ENCODE peak calls at places on chromosomes 11 and 22, in nine cellular contexts. J is A549, Q is AG10803, X is brain microvascular endothelial cell, K is transverse colon, T is body of pancreas, H is suprapubic skin, Z is HL-60, B is Caco-2. D is an unnamed sample.

GRCh38 chr11:94183886-94184264 is 55.2 kb downstream of the PANX1 start:
- DNase-seq in Z (peak), H (no peak), Q (peak), X (peak), B (peak), K (peak), J (peak), T (peak), D (peak)

GRCh38 chr11:5489571-5490357 is 1.3 kb downstream of the OR52D1 start:
- DNase-seq in X (no peak), T (no peak), Q (no peak), Z (no peak), B (no peak), K (no peak), H (no peak), J (no peak), D (no peak)

GRCh38 chr11:29061452-29061851 is 953.3 kb downstream of the METTL15 start:
- DNase-seq in T (no peak), J (no peak), H (no peak), Z (no peak), Q (no peak), B (no peak), K (no peak), X (no peak), D (no peak)

GRCh38 chr22:40953446-40953845 is 2.3 kb downstream of the RBX1 start:
- DNase-seq in B (no peak), Q (peak), T (no peak), K (no peak), H (no peak), X (no peak), J (no peak), Z (no peak), D (no peak)

GRCh38 chr22:22380098-22381030 is 128.2 kb downstream of the ZNF280B start:
- DNase-seq in B (no peak), Z (no peak), T (no peak), Q (no peak), K (peak), J (no peak), H (no peak), X (no peak), D (no peak)

GRCh38 chr11:40030867-40031266 is 1428.6 kb downstream of the LRRC4C start:
- DNase-seq in X (no peak), J (no peak), Q (no peak), H (no peak), B (no peak), Z (no peak), T (no peak), K (no peak), D (no peak)

GRCh38 chr11:118610220-118610772 is 2.9 kb downstream of the PHLDB1 start:
- DNase-seq in B (no peak), K (no peak), X (no peak), T (peak), J (no peak), Q (no peak), H (peak), Z (no peak), D (no peak)

GRCh38 chr11:68954970-68955958 is 25.5 kb downstream of the MRGPRD start:
- DNase-seq in H (no peak), Q (no peak), K (peak), T (peak), Z (peak), J (no peak), B (no peak), X (peak), D (no peak)

GRCh38 chr22:38270091-38270972 is 2.5 kb downstream of the TMEM184B start:
- DNase-seq in J (no peak), Z (no peak), B (no peak), Q (no peak), T (no peak), X (no peak), H (no peak), K (no peak), D (no peak)
- H3K4me3 ChIP-seq in J (no peak), Z (no peak), B (no peak), Q (peak), T (no peak), X (peak), H (peak), K (no peak), D (no peak)

GRCh38 chr11:6667733-6668374 is 12.2 kb upstream of the DCHS1 start:
- DNase-seq in H (no peak), X (peak), K (no peak), Z (peak), Q (peak), T (no peak), B (no peak), J (no peak), D (no peak)
- TF ChIP-seq CTCF in H (peak), X (peak), K (peak), Z (no peak), Q (peak), T (peak), B (peak), J (peak), D (peak)

GRCh38 chr22:42617155-42617983 is 2.7 kb upstream of the POLDIP3 start:
- DNase-seq in Q (no peak), J (no peak), Z (no peak), H (peak), K (no peak), B (no peak), X (no peak), T (no peak), D (no peak)
- H3K4me3 ChIP-seq in Q (no peak), J (no peak), Z (no peak), H (no peak), K (no peak), B (no peak), X (no peak), T (no peak), D (no peak)

GRCh38 chr11:16763746-16764145 is 25.3 kb downstream of the C11orf58 start:
- DNase-seq in Q (no peak), B (no peak), Z (no peak), X (no peak), T (no peak), K (no peak), J (no peak), H (no peak), D (no peak)

GRCh38 chr11:16759857-16760256 is 21.4 kb downstream of the C11orf58 start:
- DNase-seq in J (no peak), Z (no peak), X (no peak), T (no peak), B (no peak), H (no peak), K (no peak), Q (no peak), D (no peak)

DNA sequence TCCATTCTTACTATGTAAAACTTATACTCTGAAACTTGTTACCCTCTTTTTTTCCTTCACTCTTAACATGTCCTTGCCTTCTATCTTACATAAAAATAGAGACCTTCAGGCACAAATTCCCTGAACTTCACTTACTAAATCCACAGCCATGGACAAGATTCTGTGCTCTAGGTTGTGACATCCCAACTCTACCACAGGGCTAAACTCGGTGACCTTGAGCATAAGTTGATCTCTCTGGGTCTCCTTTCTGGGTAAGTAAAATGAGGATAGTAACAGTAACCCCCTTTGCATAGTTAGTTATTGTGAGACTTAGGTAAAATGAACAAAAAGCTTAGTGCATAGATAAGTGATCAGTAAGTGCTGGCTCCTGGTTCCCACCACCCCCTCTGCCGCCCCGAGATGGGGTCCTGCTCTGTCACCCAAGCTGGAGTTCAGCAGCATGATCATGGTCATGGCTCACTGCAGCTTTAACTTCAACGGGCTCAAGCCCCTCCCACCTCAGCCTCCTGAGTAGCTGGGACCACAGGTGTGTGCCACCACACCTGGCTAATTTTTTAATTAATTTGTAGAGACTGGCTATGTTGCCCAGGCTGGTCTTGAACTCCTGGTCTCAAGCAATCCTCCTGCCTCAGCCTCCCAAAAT is 20.1 kb downstream of the C11orf58 start:
- DNase-seq in T (no peak), J (no peak), B (no peak), Q (no peak), X (no peak), H (no peak), K (no peak), Z (no peak), D (no peak)
- TF ChIP-seq CTCF in T (no peak), J (no peak), B (no peak), Q (no peak), X (no peak), H (no peak), K (no peak), Z (no peak), D (no peak)

GRCh38 chr11:46100670-46101069 is 20.6 kb downstream of the PHF21A start:
- DNase-seq in Z (no peak), K (no peak), J (no peak), Q (no peak), H (no peak), B (no peak), X (no peak), T (no peak), D (no peak)
- H3K4me3 ChIP-seq in Z (no peak), K (no peak), J (no peak), Q (no peak), H (no peak), B (no peak), X (no peak), T (no peak), D (no peak)

GRCh38 chr11:27642954-27643353 is 57.3 kb downstream of the BDNF start:
- DNase-seq in J (no peak), X (no peak), Q (peak), B (no peak), T (no peak), K (no peak), H (no peak), Z (no peak), D (no peak)
- TF ChIP-seq CTCF in J (no peak), X (no peak), Q (peak), B (no peak), T (no peak), K (no peak), H (no peak), Z (no peak), D (no peak)

GRCh38 chr11:109363682-109364081 is 58.3 kb upstream of the C11orf87 start:
- DNase-seq in Z (no peak), B (no peak), X (no peak), K (no peak), J (no peak), Q (no peak), H (no peak), T (no peak), D (no peak)

GRCh38 chr11:109364851-109365250 is 57.1 kb upstream of the C11orf87 start:
- DNase-seq in K (no peak), T (no peak), Q (no peak), H (no peak), B (no peak), Z (no peak), X (no peak), J (no peak), D (no peak)

GRCh38 chr11:109362059-109362458 is 59.9 kb upstream of the C11orf87 start:
- DNase-seq in Z (no peak), T (no peak), J (no peak), H (no peak), Q (no peak), K (no peak), B (no peak), X (peak), D (no peak)
- H3K4me3 ChIP-seq in Z (no peak), T (no peak), J (no peak), H (no peak), Q (no peak), K (no peak), B (no peak), X (no peak), D (no peak)

DNA sequence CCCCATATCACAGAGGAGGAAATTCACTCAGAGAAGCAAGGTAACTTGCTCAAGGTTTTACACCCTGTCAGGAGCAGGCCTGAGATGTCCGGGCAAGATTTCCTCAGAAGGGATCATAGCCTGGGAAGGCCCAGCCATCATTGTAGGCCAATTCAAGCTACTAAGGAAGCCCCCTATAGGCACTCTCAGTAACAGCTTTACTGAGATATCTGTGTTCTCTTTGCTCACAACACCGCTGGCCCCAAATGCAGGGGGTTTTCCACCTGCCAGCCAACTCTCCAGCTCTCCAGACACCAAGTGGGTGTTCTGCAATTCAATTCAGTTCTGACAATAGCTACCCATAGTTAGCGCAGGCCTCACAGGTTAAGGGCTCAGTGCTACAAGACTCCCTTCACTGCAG is 84.0 kb downstream of the SLC36A4 start:
- DNase-seq in Z (no peak), H (no peak), T (no peak), J (no peak), K (no peak), B (no peak), X (no peak), Q (no peak), D (no peak)
- TF ChIP-seq CTCF in Z (no peak), H (no peak), T (no peak), J (no peak), K (no peak), B (no peak), X (no peak), Q (no peak), D (no peak)

DNA sequence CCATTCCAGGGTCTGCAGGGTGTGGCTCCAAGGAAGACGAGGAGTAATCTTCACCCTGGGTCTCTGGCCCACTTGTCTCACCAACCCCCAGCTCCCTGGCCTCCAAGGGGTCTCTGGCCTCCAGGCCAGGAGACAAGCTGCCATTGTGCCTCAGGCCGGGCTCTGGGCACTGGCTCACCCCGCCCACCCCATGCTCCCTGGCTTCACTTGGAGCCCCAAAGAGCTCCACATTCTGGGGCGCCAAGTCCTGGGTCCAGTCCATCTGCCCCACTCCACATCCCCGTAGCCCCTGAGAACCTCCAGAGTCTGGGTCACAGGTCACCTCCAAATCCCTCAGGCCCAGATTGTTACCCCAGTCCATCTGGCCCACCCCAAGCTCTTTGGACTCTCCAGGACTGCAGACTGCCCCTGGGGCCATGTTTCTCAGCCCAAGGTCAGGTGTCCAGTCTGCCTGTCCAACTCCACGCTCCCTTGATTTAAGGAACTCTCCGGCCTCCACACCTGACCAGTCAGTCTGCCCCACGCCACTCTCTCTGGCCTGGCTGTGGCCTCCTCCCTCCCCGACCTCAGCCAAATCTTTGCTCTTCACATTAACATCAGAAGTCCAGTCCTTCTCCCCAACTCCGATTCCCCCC is 16.2 kb downstream of the TNKS1BP1 start:
- DNase-seq in T (no peak), Q (no peak), B (no peak), Z (no peak), X (no peak), J (no peak), K (no peak), H (peak), D (no peak)
- H3K4me3 ChIP-seq in T (no peak), Q (no peak), B (no peak), Z (no peak), X (no peak), J (no peak), K (no peak), H (no peak), D (no peak)

D was measured in LNCaP clone FGC.